ENCODE peak calls at places on chromosomes 16 and 17, in four cellular contexts. I is AG08396, N is NCI-H524, Z is cerebellar cortex. E is an unnamed sample.

GRCh38 chr17:15261063-15261817 is 3.9 kb downstream of the PMP22 start:
- DNase-seq in I (peak; percentile 71), N (no peak), Z (peak; percentile 25), E (no peak)

GRCh38 chr17:75036643-75037268 is 10.0 kb downstream of the ATP5PD start:
- DNase-seq in N (no peak), I (peak; percentile 77), Z (peak; percentile 74), E (no peak)

GRCh38 chr16:1457489-1458245 is 13.3 kb upstream of the CCDC154 start:
- DNase-seq in N (no peak), Z (no peak), I (no peak), E (no peak)

GRCh38 chr17:79217473-79218135 is 143.0 kb downstream of the ENGASE start:
- DNase-seq in I (no peak), Z (no peak), N (peak; percentile 97), E (peak; percentile 68)

GRCh38 chr16:87416826-87417471 is 24.8 kb downstream of the MAP1LC3B start:
- DNase-seq in I (peak; percentile 76), Z (peak; percentile 67), N (no peak), E (no peak)

GRCh38 chr16:339680-340079 is 12.8 kb downstream of the AXIN1 start:
- DNase-seq in N (no peak), I (no peak), Z (no peak), E (no peak)

GRCh38 chr17:4842376-4842775 is 9.2 kb downstream of the MINK1 start:
- DNase-seq in I (no peak), Z (no peak), N (no peak), E (no peak)

GRCh38 chr17:82956146-82956725 is 116.4 kb upstream of the ZNF750 start:
- DNase-seq in Z (no peak), N (no peak), I (no peak), E (no peak)

GRCh38 chr17:77905266-77905665 is 53.2 kb upstream of the TNRC6C start:
- DNase-seq in I (no peak), N (no peak), Z (no peak), E (no peak)

GRCh38 chr16:30570621-30571443 is 682 bp downstream of the ZNF688 start:
- DNase-seq in I (peak; percentile 56), N (peak; percentile 18), Z (peak; percentile 46), E (no peak)

GRCh38 chr16:1163567-1164055 is 10.7 kb downstream of the CACNA1H start:
- DNase-seq in N (no peak), I (no peak), Z (no peak), E (no peak)

GRCh38 chr17:77966476-77966875 is 8.0 kb downstream of the TNRC6C start:
- DNase-seq in I (no peak), N (no peak), Z (no peak), E (no peak)

GRCh38 chr16:87487361-87487924 is 5.4 kb downstream of the ZCCHC14 start:
- DNase-seq in I (no peak), Z (peak; percentile 65), N (no peak), E (no peak)

GRCh38 chr17:69533481-69534234 is 119.2 kb downstream of the MAP2K6 start:
- DNase-seq in I (no peak), N (no peak), Z (no peak), E (no peak)

GRCh38 chr17:604719-605118 is 109.9 kb downstream of the VPS53 start:
- DNase-seq in Z (no peak), N (no peak), I (no peak), E (no peak)

GRCh38 chr17:74201250-74201649 is 2.2 kb upstream of the RPL38 start:
- DNase-seq in Z (no peak), N (peak; percentile 100), I (peak; percentile 66), E (peak; percentile 90)

GRCh38 chr16:81752225-81752875 is 26.7 kb upstream of the PLCG2 start:
- DNase-seq in I (no peak), N (no peak), Z (no peak), E (no peak)

GRCh38 chr16:71626858-71627213 is 852 bp downstream of the MARVELD3 start:
- DNase-seq in N (no peak), I (no peak), Z (no peak), E (no peak)

GRCh38 chr17:66684716-66685115 is 150.2 kb upstream of the CACNG5 start:
- DNase-seq in Z (no peak), N (no peak), I (no peak), E (no peak)

GRCh38 chr17:50841949-50842354 is 6.6 kb downstream of the WFIKKN2 start:
- DNase-seq in N (peak; percentile 48), Z (peak; percentile 88), I (peak; percentile 90), E (peak; percentile 83)

GRCh38 chr17:82859431-82860403 is 19.9 kb upstream of the ZNF750 start:
- DNase-seq in N (no peak), I (peak; percentile 83), Z (peak; percentile 30), E (no peak)

GRCh38 chr17:15048933-15049539 is 216.1 kb downstream of the PMP22 start:
- DNase-seq in N (no peak), Z (no peak), I (no peak), E (no peak)

GRCh38 chr16:3283525-3284447 is 495 bp downstream of the ZNF263 start:
- DNase-seq in N (no peak), Z (no peak), I (no peak), E (no peak)

GRCh38 chr17:46170609-46171432 is 22.4 kb downstream of the KANSL1 start:
- DNase-seq in I (no peak), Z (no peak), N (no peak), E (no peak)

GRCh38 chr16:82152192-82152591 is 17.8 kb downstream of the MPHOSPH6 start:
- DNase-seq in Z (no peak), I (no peak), N (no peak), E (no peak)

GRCh38 chr16:11627292-11627663 is 40.6 kb upstream of the LITAF start:
- DNase-seq in I (no peak), N (no peak), Z (no peak), E (no peak)

GRCh38 chr16:66475232-66475631 is 48.1 kb downstream of the BEAN1 start:
- DNase-seq in I (no peak), Z (no peak), N (no peak), E (no peak)

E was measured in NCI-H1694.